ENCODE peak calls at places on chromosomes 13 and 19, in four cellular contexts. H is epithelial cell of prostate, J is cardiac fibroblast, C is renal cortical epithelial cell. E is an unnamed sample.

GRCh38 chr19:14015454-14016035 is 9.4 kb upstream of the RFX1 start:
- DNase-seq in H (no peak), J (no peak), C (peak; percentile 53), E (peak; percentile 10)

GRCh38 chr19:38049105-38049649 is 142.2 kb downstream of the SIPA1L3 start:
- DNase-seq in H (no peak), J (peak; percentile 68), C (no peak), E (no peak)

GRCh38 chr13:68574053-68574452 is 1343.9 kb upstream of the PCDH9 start:
- DNase-seq in H (no peak), J (no peak), C (no peak), E (no peak)

GRCh38 chr19:35292986-35293732 is 1.2 kb downstream of the MAG start:
- DNase-seq in H (no peak), J (no peak), C (no peak), E (no peak)

GRCh38 chr19:30447276-30447870 is 75.2 kb downstream of the ZNF536 start:
- DNase-seq in H (no peak), J (no peak), C (peak; percentile 59), E (peak; percentile 78)

GRCh38 chr13:95128045-95128643 is 173.1 kb downstream of the ABCC4 start:
- DNase-seq in H (no peak), J (peak; percentile 27), C (peak; percentile 86), E (peak; percentile 23)

GRCh38 chr13:29782798-29783197 is 67.6 kb downstream of the UBL3 start:
- DNase-seq in H (no peak), J (no peak), C (no peak), E (no peak)

GRCh38 chr13:113275387-113275786 is 21.7 kb upstream of the LAMP1 start:
- DNase-seq in H (no peak), J (peak; percentile 76), C (peak; percentile 81), E (peak; percentile 88)

E was measured in kidney tubule cell.